ENCODE peak calls at places on chromosome 15, in nine cellular contexts. One of them, this sample, is unnamed.

GRCh38 chr15:98525625-98526024 is 122.7 kb upstream of the IGF1R start:
- DNase-seq in NCI-H774: no peak
- DNase-seq in BE2C: no peak
- DNase-seq in left ventricle myocardium inferior: no peak
- DNase-seq in sciatic nerve: peak
- DNase-seq in left cardiac atrium: no peak
- DNase-seq in A172: no peak
- DNase-seq in NCI-H146: no peak
- DNase-seq in substantia nigra: no peak
- DNase-seq in this sample: no peak

GRCh38 chr15:77209221-77209620 is 138.3 kb upstream of the TSPAN3 start:
- DNase-seq in NCI-H774: no peak
- DNase-seq in BE2C: no peak
- DNase-seq in left ventricle myocardium inferior: no peak
- DNase-seq in sciatic nerve: no peak
- DNase-seq in left cardiac atrium: no peak
- DNase-seq in A172: no peak
- DNase-seq in NCI-H146: no peak
- DNase-seq in substantia nigra: no peak
- DNase-seq in this sample: no peak

GRCh38 chr15:73928241-73928579 is 1.9 kb downstream of the LOXL1 start:
- DNase-seq in NCI-H774: no peak
- DNase-seq in BE2C: no peak
- DNase-seq in left ventricle myocardium inferior: no peak
- DNase-seq in sciatic nerve: no peak
- DNase-seq in left cardiac atrium: no peak
- DNase-seq in A172: no peak
- DNase-seq in NCI-H146: peak
- DNase-seq in substantia nigra: no peak
- DNase-seq in this sample: no peak

GRCh38 chr15:75924576-75924975 is 20.9 kb downstream of the FBXO22 start:
- DNase-seq in NCI-H774: no peak
- DNase-seq in BE2C: no peak
- DNase-seq in left ventricle myocardium inferior: no peak
- DNase-seq in sciatic nerve: no peak
- DNase-seq in left cardiac atrium: no peak
- DNase-seq in A172: no peak
- DNase-seq in NCI-H146: no peak
- DNase-seq in substantia nigra: no peak
- DNase-seq in this sample: no peak

GRCh38 chr15:89982315-89983055 is 18.6 kb upstream of the ZNF710 start:
- DNase-seq in NCI-H774: no peak
- DNase-seq in BE2C: no peak
- DNase-seq in left ventricle myocardium inferior: no peak
- DNase-seq in sciatic nerve: no peak
- DNase-seq in left cardiac atrium: no peak
- DNase-seq in A172: no peak
- DNase-seq in NCI-H146: no peak
- DNase-seq in substantia nigra: no peak
- DNase-seq in this sample: no peak

GRCh38 chr15:75109731-75110130 is 86.3 kb downstream of the PPCDC start:
- DNase-seq in NCI-H774: no peak
- DNase-seq in BE2C: no peak
- DNase-seq in left ventricle myocardium inferior: no peak
- DNase-seq in sciatic nerve: no peak
- DNase-seq in left cardiac atrium: no peak
- DNase-seq in A172: no peak
- DNase-seq in NCI-H146: no peak
- DNase-seq in substantia nigra: no peak
- DNase-seq in this sample: no peak

GRCh38 chr15:21261965-21262850 is 178.1 kb downstream of the POTEB3 start:
- DNase-seq in NCI-H774: no peak
- DNase-seq in BE2C: peak
- DNase-seq in left ventricle myocardium inferior: peak
- DNase-seq in sciatic nerve: no peak
- DNase-seq in left cardiac atrium: peak
- DNase-seq in A172: no peak
- DNase-seq in NCI-H146: no peak
- DNase-seq in substantia nigra: no peak
- DNase-seq in this sample: no peak

GRCh38 chr15:99411234-99411633 is 154.6 kb upstream of the MEF2A start:
- DNase-seq in NCI-H774: no peak
- DNase-seq in BE2C: no peak
- DNase-seq in left ventricle myocardium inferior: no peak
- DNase-seq in sciatic nerve: no peak
- DNase-seq in left cardiac atrium: no peak
- DNase-seq in A172: no peak
- DNase-seq in NCI-H146: no peak
- DNase-seq in substantia nigra: no peak
- DNase-seq in this sample: no peak

GRCh38 chr15:84790676-84791075 is 26.5 kb upstream of the ALPK3 start:
- DNase-seq in NCI-H774: no peak
- DNase-seq in BE2C: no peak
- DNase-seq in left ventricle myocardium inferior: no peak
- DNase-seq in sciatic nerve: no peak
- DNase-seq in left cardiac atrium: no peak
- DNase-seq in A172: no peak
- DNase-seq in NCI-H146: no peak
- DNase-seq in substantia nigra: no peak
- DNase-seq in this sample: no peak

GRCh38 chr15:64072812-64073211 is 20.8 kb downstream of the CIAO2A start:
- DNase-seq in NCI-H774: peak
- DNase-seq in BE2C: no peak
- DNase-seq in left ventricle myocardium inferior: no peak
- DNase-seq in sciatic nerve: no peak
- DNase-seq in left cardiac atrium: no peak
- DNase-seq in A172: no peak
- DNase-seq in NCI-H146: peak
- DNase-seq in substantia nigra: no peak
- DNase-seq in this sample: no peak

GRCh38 chr15:51483985-51484384 is 138.6 kb downstream of the DMXL2 start:
- DNase-seq in NCI-H774: no peak
- DNase-seq in BE2C: no peak
- DNase-seq in left ventricle myocardium inferior: no peak
- DNase-seq in sciatic nerve: no peak
- DNase-seq in left cardiac atrium: no peak
- DNase-seq in A172: no peak
- DNase-seq in NCI-H146: no peak
- DNase-seq in substantia nigra: no peak
- DNase-seq in this sample: no peak

GRCh38 chr15:80643296-80643965 is 51.7 kb upstream of the ABHD17C start:
- DNase-seq in NCI-H774: no peak
- DNase-seq in BE2C: no peak
- DNase-seq in left ventricle myocardium inferior: no peak
- DNase-seq in sciatic nerve: no peak
- DNase-seq in left cardiac atrium: no peak
- DNase-seq in A172: peak
- DNase-seq in NCI-H146: no peak
- DNase-seq in substantia nigra: no peak
- DNase-seq in this sample: no peak